ENCODE peak calls at places on chromosomes 2 and 18, in five cellular contexts. T is kidney epithelial cell, H is neural crest cell, U is MCF 10A, E is fibroblast of the aortic adventitia. D is an unnamed sample.

GRCh38 chr18:27780061-27780740 is 396.7 kb downstream of the CDH2 start:
- DNase-seq in T (no peak), E (no peak), U (no peak), H (no peak), D (peak; percentile 57)

GRCh38 chr2:2914252-2914651 is 463.4 kb downstream of the EIPR1 start:
- DNase-seq in E (no peak), H (no peak), T (no peak), U (no peak), D (no peak)

GRCh38 chr18:14784133-14784532 is 36.2 kb downstream of the ANKRD30B start:
- DNase-seq in T (no peak), U (no peak), E (no peak), H (no peak), D (no peak)

GRCh38 chr2:70516596-70516995 is 37.0 kb downstream of the TGFA start:
- DNase-seq in E (no peak), U (peak; percentile 53), H (no peak), T (no peak), D (peak; percentile 59)

GRCh38 chr2:186714611-186715010 is 20.8 kb downstream of the FAM171B start:
- DNase-seq in E (no peak), H (no peak), U (no peak), T (no peak), D (no peak)

GRCh38 chr18:13273800-13274199 is 55.2 kb downstream of the LDLRAD4 start:
- DNase-seq in H (no peak), T (no peak), E (no peak), U (no peak), D (no peak)

GRCh38 chr2:134679740-134680139 is 39.1 kb downstream of the TMEM163 start:
- DNase-seq in U (no peak), E (no peak), T (no peak), H (no peak), D (no peak)

GRCh38 chr18:54251606-54252400 is 17.5 kb upstream of the POLI start:
- DNase-seq in E (peak; percentile 7), T (no peak), U (no peak), H (no peak), D (no peak)

GRCh38 chr2:73859721-73860586 is 31.2 kb downstream of the STAMBP start:
- DNase-seq in E (peak; percentile 60), T (peak; percentile 31), H (no peak), U (peak; percentile 68), D (peak; percentile 89)

GRCh38 chr2:2260691-2261268 is 70.3 kb downstream of the MYT1L start:
- DNase-seq in U (peak; percentile 3), T (no peak), E (no peak), H (no peak), D (no peak)

GRCh38 chr2:132909427-132909826 is 239.4 kb upstream of the LYPD1 start:
- DNase-seq in E (peak; percentile 78), H (no peak), U (no peak), T (no peak), D (no peak)

GRCh38 chr2:237879058-237879430 is 19.6 kb downstream of the RAMP1 start:
- DNase-seq in E (peak; percentile 30), H (no peak), U (peak; percentile 82), T (no peak), D (peak; percentile 18)

GRCh38 chr2:238339814-238340213 is 19.5 kb downstream of the TRAF3IP1 start:
- DNase-seq in T (no peak), E (no peak), U (peak; percentile 27), H (no peak), D (no peak)

GRCh38 chr2:28626891-28627421 is 124.7 kb upstream of the PPP1CB start:
- DNase-seq in U (no peak), E (peak; percentile 88), T (no peak), H (no peak), D (no peak)

GRCh38 chr18:31199190-31199769 is 36.6 kb upstream of the DSC1 start:
- DNase-seq in T (no peak), E (no peak), H (no peak), U (peak; percentile 26), D (no peak)

GRCh38 chr2:98347298-98348065 is 1.2 kb downstream of the CNGA3 start:
- DNase-seq in U (no peak), T (no peak), H (no peak), E (no peak), D (no peak)

GRCh38 chr2:64692401-64692800 is 38.7 kb upstream of the SERTAD2 start:
- DNase-seq in T (no peak), H (no peak), E (peak; percentile 89), U (no peak), D (peak; percentile 73)

GRCh38 chr2:10658041-10658913 is 31.5 kb downstream of the NOL10 start:
- DNase-seq in H (no peak), U (peak; percentile 82), T (peak; percentile 83), E (peak; percentile 65), D (peak; percentile 73)

GRCh38 chr2:122263746-122264145 is 508.3 kb downstream of the TSN start:
- DNase-seq in T (no peak), H (no peak), E (no peak), U (peak; percentile 36), D (no peak)

GRCh38 chr18:10490401-10491289 is 35.2 kb upstream of the NAPG start:
- DNase-seq in H (no peak), U (peak; percentile 2), T (no peak), E (no peak), D (no peak)

GRCh38 chr2:234580686-234581085 is 83.8 kb upstream of the ARL4C start:
- DNase-seq in E (no peak), T (no peak), U (no peak), H (no peak), D (no peak)

GRCh38 chr2:137865954-137866540 is 98.2 kb upstream of the HNMT start:
- DNase-seq in T (no peak), H (peak; percentile 57), U (peak; percentile 66), E (peak; percentile 57), D (peak; percentile 14)

GRCh38 chr18:27546991-27547390 is 361.9 kb upstream of the CHST9 start:
- DNase-seq in U (peak; percentile 24), T (no peak), E (no peak), H (no peak), D (no peak)

GRCh38 chr2:193695367-193695766 is 1500.6 kb upstream of the TMEFF2 start:
- DNase-seq in H (no peak), T (no peak), E (peak; percentile 75), U (peak; percentile 57), D (no peak)

GRCh38 chr2:198774576-198774975 is 683.2 kb downstream of the SATB2 start:
- DNase-seq in H (no peak), T (no peak), U (no peak), E (no peak), D (no peak)

GRCh38 chr2:72011791-72012190 is 135.9 kb downstream of the CYP26B1 start:
- DNase-seq in T (no peak), E (no peak), U (no peak), H (no peak), D (no peak)

GRCh38 chr18:26082475-26082874 is 7.9 kb downstream of the SS18 start:
- DNase-seq in H (no peak), E (no peak), T (no peak), U (peak; percentile 16), D (peak; percentile 41)

GRCh38 chr2:69830045-69830905 is 815 bp downstream of the GMCL1 start:
- DNase-seq in E (peak; percentile 29), U (peak; percentile 50), T (no peak), H (peak; percentile 20), D (peak; percentile 13)

GRCh38 chr18:48994044-48994651 is 43.4 kb upstream of the SMAD7 start:
- DNase-seq in H (no peak), E (peak; percentile 80), T (peak; percentile 69), U (no peak), D (peak; percentile 96)

GRCh38 chr18:76721207-76721996 is 101.0 kb upstream of the ZNF236 start:
- DNase-seq in E (no peak), T (no peak), H (no peak), U (no peak), D (no peak)

GRCh38 chr2:219293736-219294201 is 14.6 kb downstream of the DNAJB2 start:
- DNase-seq in H (no peak), E (no peak), T (no peak), U (no peak), D (no peak)

GRCh38 chr2:11234309-11234708 is 79.0 kb downstream of the SLC66A3 start:
- DNase-seq in H (no peak), E (peak; percentile 48), T (no peak), U (peak; percentile 36), D (no peak)

GRCh38 chr18:69897397-69898108 is 50.1 kb downstream of the CD226 start:
- DNase-seq in T (no peak), U (no peak), E (no peak), H (no peak), D (no peak)

GRCh38 chr18:69895081-69896047 is 52.3 kb downstream of the CD226 start:
- DNase-seq in U (no peak), T (no peak), H (no peak), E (no peak), D (no peak)

GRCh38 chr18:69898241-69898861 is 49.3 kb downstream of the CD226 start:
- DNase-seq in U (no peak), T (no peak), H (no peak), E (no peak), D (no peak)

GRCh38 chr18:69906765-69907164 is 40.9 kb downstream of the CD226 start:
- DNase-seq in U (no peak), E (no peak), T (no peak), H (no peak), D (no peak)

GRCh38 chr18:69900941-69901340 is 46.7 kb downstream of the CD226 start:
- DNase-seq in U (no peak), E (no peak), H (no peak), T (no peak), D (no peak)
- TF ChIP-seq CTCF in U (peak; percentile 10), E (peak; percentile 16), H (peak; percentile 42), T (no peak), D (peak; percentile 40)

DNA sequence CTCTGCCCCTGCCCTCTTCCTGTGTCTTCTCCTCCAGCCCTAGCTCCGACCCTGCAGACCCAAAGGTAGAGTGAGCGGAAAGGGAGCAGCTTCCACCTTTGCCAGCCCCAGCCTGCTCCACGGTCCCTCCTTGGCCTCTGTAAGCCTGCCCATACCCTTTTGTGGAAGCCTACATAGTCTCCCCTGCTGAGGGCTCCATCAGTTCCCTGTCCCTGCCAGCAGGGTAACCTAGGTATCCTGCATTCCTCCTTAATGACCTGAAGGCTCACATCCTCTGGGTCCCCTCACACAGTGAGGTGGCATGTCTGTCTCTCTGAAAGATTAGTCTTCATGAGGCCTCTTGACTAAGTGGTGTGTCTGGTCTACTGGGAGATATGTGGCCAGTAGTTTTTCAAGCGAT is 20.5 kb upstream of the ACKR3 start:
- DNase-seq in E (no peak), H (no peak), U (no peak), T (no peak), D (no peak)
- TF ChIP-seq CTCF in E (no peak), H (no peak), U (no peak), T (no peak), D (no peak)

GRCh38 chr2:7034313-7034712 is 117.1 kb downstream of the RNF144A start:
- DNase-seq in E (peak; percentile 8), H (no peak), T (no peak), U (no peak), D (no peak)
- TF ChIP-seq CTCF in E (no peak), H (peak; percentile 17), T (peak; percentile 17), U (no peak), D (no peak)

GRCh38 chr2:196718394-196718793 is 78.9 kb downstream of the CCDC150 start:
- DNase-seq in T (no peak), U (no peak), E (peak; percentile 21), H (no peak), D (no peak)

GRCh38 chr2:196719565-196719872 is 80.0 kb downstream of the GTF3C3 start:
- DNase-seq in T (no peak), E (no peak), U (no peak), H (no peak), D (no peak)

GRCh38 chr2:196718796-196719564 is 79.5 kb downstream of the CCDC150 start:
- DNase-seq in E (peak; percentile 90), T (peak; percentile 43), U (no peak), H (no peak), D (peak; percentile 71)
- TF ChIP-seq CTCF in E (peak; percentile 48), T (peak; percentile 51), U (no peak), H (peak; percentile 18), D (peak; percentile 67)

D was measured in HFFc6.